ENCODE peak calls at places on chromosomes 11 and 22, in six cellular contexts. I is spleen; H is memory B cell; R is NCI-H524; A is naive thymus-derived CD8-positive, alpha-beta T cell; N is sigmoid colon. G is an unnamed sample.
A peak's percentile ranks its signal among the peaks of the same experiment; 100 is the strongest.

GRCh38 chr11:79503028-79503427 is 62.2 kb upstream of the TENM4 start:
- DNase-seq in A (no peak), R (no peak), I (no peak), N (no peak), H (no peak), G (no peak)

GRCh38 chr11:70948416-70948815 is 304.0 kb downstream of the SHANK2 start:
- DNase-seq in A (no peak), R (no peak), H (no peak), I (no peak), N (no peak), G (no peak)

GRCh38 chr11:18329196-18329870 is 7.0 kb downstream of the GTF2H1 start:
- DNase-seq in H (no peak), R (no peak), N (no peak), I (no peak), A (no peak), G (no peak)

GRCh38 chr11:121964591-121964990 is 151.4 kb downstream of the BLID start:
- DNase-seq in R (no peak), H (no peak), I (no peak), A (no peak), N (no peak), G (no peak)

GRCh38 chr11:30914143-30914762 is 328.1 kb upstream of the MPPED2 start:
- DNase-seq in A (peak; percentile 53), R (peak; percentile 38), H (no peak), I (peak; percentile 74), N (no peak), G (peak; percentile 77)

GRCh38 chr11:14300661-14301304 is 58.2 kb downstream of the RRAS2 start:
- DNase-seq in A (peak; percentile 68), I (no peak), H (peak; percentile 35), N (peak; percentile 72), R (peak; percentile 14), G (no peak)

GRCh38 chr11:95459268-95460040 is 228.5 kb upstream of the SESN3 start:
- DNase-seq in I (no peak), H (no peak), N (no peak), R (no peak), A (no peak), G (no peak)

GRCh38 chr22:28857288-28857687 is 26.1 kb upstream of the ZNRF3 start:
- DNase-seq in R (no peak), H (no peak), I (peak; percentile 20), N (no peak), A (no peak), G (no peak)

GRCh38 chr22:39443416-39443815 is 13.4 kb upstream of the MGAT3 start:
- DNase-seq in I (no peak), N (no peak), R (no peak), H (no peak), A (no peak), G (no peak)

GRCh38 chr11:63532799-63533475 is 3.7 kb upstream of the PLAAT4 start:
- DNase-seq in A (no peak), I (no peak), N (no peak), H (no peak), R (no peak), G (no peak)

GRCh38 chr22:43291381-43291780 is 51.8 kb downstream of the SCUBE1 start:
- DNase-seq in R (no peak), H (no peak), I (no peak), N (no peak), A (no peak), G (no peak)

GRCh38 chr11:3936517-3936916 is 81.1 kb downstream of the STIM1 start:
- DNase-seq in H (no peak), A (no peak), R (no peak), N (no peak), I (no peak), G (no peak)

GRCh38 chr11:37134637-37135036 is 536.6 kb upstream of the RAG2 start:
- DNase-seq in I (no peak), N (no peak), H (no peak), A (no peak), R (no peak), G (no peak)

GRCh38 chr11:118287006-118287405 is 17.5 kb upstream of the CD3E start:
- DNase-seq in N (no peak), I (no peak), A (no peak), H (no peak), R (no peak), G (no peak)

GRCh38 chr22:19463491-19464469 is 15.2 kb downstream of the UFD1 start:
- DNase-seq in A (no peak), H (no peak), R (no peak), N (no peak), I (no peak), G (no peak)

GRCh38 chr22:47053013-47053864 is 290.8 kb downstream of the TBC1D22A start:
- DNase-seq in H (no peak), N (no peak), R (no peak), A (no peak), I (peak; percentile 70), G (no peak)

GRCh38 chr11:14644396-14645246 is 1.0 kb downstream of the PDE3B start:
- DNase-seq in R (peak; percentile 45), I (peak; percentile 92), N (peak; percentile 68), H (peak; percentile 16), A (peak; percentile 69), G (peak; percentile 81)

GRCh38 chr22:45600791-45601730 is 70.6 kb upstream of the ATXN10 start:
- DNase-seq in N (peak; percentile 66), I (no peak), R (no peak), H (no peak), A (no peak), G (no peak)

GRCh38 chr11:129815596-129816461 is at the start of gene TMEM45B:
- DNase-seq in R (no peak), N (no peak), H (no peak), I (peak; percentile 78), A (peak; percentile 66), G (peak; percentile 78)

GRCh38 chr22:39617342-39617741 is 46.8 kb downstream of the CACNA1I start:
- DNase-seq in H (no peak), N (no peak), A (no peak), I (no peak), R (no peak), G (no peak)

GRCh38 chr11:20035701-20036601 is 124.3 kb downstream of the DBX1 start:
- DNase-seq in H (no peak), I (no peak), A (no peak), N (no peak), R (no peak), G (no peak)

GRCh38 chr11:45025716-45026492 is 75.2 kb upstream of the TP53I11 start:
- DNase-seq in N (peak; percentile 77), A (no peak), I (peak; percentile 87), H (peak; percentile 39), R (peak; percentile 33), G (no peak)